ENCODE peak calls at places on chromosomes 12 and 14, in eight cellular contexts. K is lower leg skin; R is stomach; D is SK-MEL-5; H is heart left ventricle; U is anterior cingulate cortex; Z is effector memory CD8-positive, alpha-beta T cell; Q is right atrium auricular region. L is an unnamed sample.

GRCh38 chr12:100404769-100405407 is 48.0 kb downstream of the SLC17A8 start:
- DNase-seq in K (no peak), R (peak; percentile 34), D (peak; percentile 74), H (no peak), U (no peak), Z (no peak), Q (no peak), L (peak; percentile 9)

GRCh38 chr12:121804417-121805111 is 755 bp downstream of the SETD1B start:
- DNase-seq in K (no peak), R (no peak), D (no peak), H (peak; percentile 50), U (no peak), Z (peak; percentile 53), Q (no peak), L (peak; percentile 41)

GRCh38 chr12:3216726-3217682 is 139.8 kb downstream of the TSPAN9 start:
- DNase-seq in K (no peak), R (no peak), D (no peak), H (no peak), U (no peak), Z (no peak), Q (peak; percentile 76), L (no peak)

GRCh38 chr12:40745386-40745785 is 53.1 kb downstream of the CNTN1 start:
- DNase-seq in K (no peak), R (no peak), D (peak; percentile 56), H (no peak), U (no peak), Z (no peak), Q (no peak), L (no peak)

GRCh38 chr12:52221912-52222457 is 11.1 kb upstream of the KRT7 start:
- DNase-seq in K (peak; percentile 70), R (peak; percentile 55), D (peak; percentile 84), H (no peak), U (no peak), Z (peak; percentile 14), Q (no peak), L (peak; percentile 58)

GRCh38 chr14:32933623-32933942 is 5.1 kb upstream of the NPAS3 start:
- DNase-seq in K (no peak), R (no peak), D (no peak), H (no peak), U (no peak), Z (no peak), Q (no peak), L (no peak)

GRCh38 chr12:106239951-106240335 is 7.9 kb downstream of the CKAP4 start:
- DNase-seq in K (no peak), R (no peak), D (no peak), H (no peak), U (no peak), Z (no peak), Q (peak; percentile 50), L (no peak)

GRCh38 chr12:19203013-19203412 is 73.5 kb downstream of the PLEKHA5 start:
- DNase-seq in K (no peak), R (no peak), D (no peak), H (no peak), U (no peak), Z (no peak), Q (no peak), L (no peak)

GRCh38 chr14:54572316-54572715 is 5.4 kb downstream of the SAMD4A start:
- DNase-seq in K (no peak), R (no peak), D (peak; percentile 65), H (no peak), U (no peak), Z (no peak), Q (no peak), L (no peak)

GRCh38 chr12:108572166-108572790 is 9.9 kb downstream of the ISCU start:
- DNase-seq in K (no peak), R (no peak), D (no peak), H (no peak), U (no peak), Z (no peak), Q (no peak), L (no peak)

GRCh38 chr12:132798836-132799235 is 29.8 kb downstream of the GOLGA3 start:
- DNase-seq in K (no peak), R (no peak), D (no peak), H (no peak), U (no peak), Z (no peak), Q (no peak), L (no peak)

GRCh38 chr12:101671839-101672238 is 25.6 kb upstream of the CHPT1 start:
- DNase-seq in K (no peak), R (no peak), D (no peak), H (no peak), U (no peak), Z (no peak), Q (no peak), L (no peak)

GRCh38 chr12:2682301-2683282 is 112.2 kb upstream of the FKBP4 start:
- DNase-seq in K (peak; percentile 13), R (no peak), D (peak; percentile 71), H (no peak), U (no peak), Z (peak; percentile 48), Q (peak; percentile 40), L (peak; percentile 47)

GRCh38 chr12:64404470-64405446 is 566 bp downstream of the XPOT start:
- DNase-seq in K (peak; percentile 53), R (peak; percentile 51), D (peak; percentile 88), H (no peak), U (no peak), Z (peak; percentile 12), Q (peak; percentile 64), L (peak; percentile 43)

GRCh38 chr14:96638041-96638855 is 136.1 kb downstream of the PAPOLA start:
- DNase-seq in K (no peak), R (peak; percentile 21), D (no peak), H (no peak), U (no peak), Z (no peak), Q (peak; percentile 32), L (peak; percentile 4)

GRCh38 chr12:122394626-122395194 is 27.8 kb downstream of the CLIP1 start:
- DNase-seq in K (peak; percentile 33), R (no peak), D (no peak), H (no peak), U (no peak), Z (no peak), Q (no peak), L (no peak)